ENCODE peak calls at places on chromosomes 16 and 17, in five cellular contexts. X, M, A, Z and J are unnamed samples.

GRCh38 chr17:63434951-63435571 is 11.0 kb downstream of the CYB561 start:
- DNase-seq in M (peak), X (peak), A (no peak), Z (no peak), J (no peak)

GRCh38 chr16:10979717-10980601 is 35.6 kb downstream of the CLEC16A start:
- DNase-seq in X (no peak), A (no peak), Z (no peak), M (no peak), J (peak)

GRCh38 chr17:41486809-41487530 is 2.7 kb downstream of the KRT36 start:
- DNase-seq in X (peak), A (peak), M (peak), Z (no peak), J (peak)

GRCh38 chr17:47733414-47734288 is 615 bp downstream of the TBX21 start:
- DNase-seq in X (no peak), M (peak), Z (no peak), A (no peak), J (no peak)

GRCh38 chr17:41520821-41521521 is 2.3 kb upstream of the KRT15 start:
- DNase-seq in A (peak), X (no peak), Z (no peak), M (peak), J (no peak)

GRCh38 chr16:66459878-66460277 is 32.8 kb downstream of the BEAN1 start:
- DNase-seq in A (no peak), Z (no peak), X (no peak), M (no peak), J (no peak)

GRCh38 chr17:64938925-64939474 is 19.7 kb upstream of the LRRC37A3 start:
- DNase-seq in X (peak), M (peak), A (peak), Z (no peak), J (peak)

GRCh38 chr17:10398352-10398751 is 23.4 kb downstream of the MYH8 start:
- DNase-seq in M (no peak), A (no peak), Z (no peak), X (no peak), J (no peak)

GRCh38 chr17:37488009-37488604 is 1.6 kb upstream of the DUSP14 start:
- DNase-seq in Z (no peak), M (peak), X (peak), A (peak), J (peak)

GRCh38 chr16:58049697-58050185 is 24.2 kb downstream of the MMP15 start:
- DNase-seq in M (no peak), A (no peak), Z (no peak), X (no peak), J (no peak)

GRCh38 chr16:11078812-11079459 is 134.6 kb downstream of the CLEC16A start:
- DNase-seq in Z (no peak), A (no peak), M (peak), X (no peak), J (no peak)

GRCh38 chr17:68910789-68911431 is 44.3 kb downstream of the ABCA8 start:
- DNase-seq in M (no peak), X (no peak), A (no peak), Z (no peak), J (no peak)

GRCh38 chr16:82967424-82967823 is 340.7 kb downstream of the CDH13 start:
- DNase-seq in Z (no peak), X (no peak), A (no peak), M (no peak), J (no peak)

GRCh38 chr17:33927732-33928133 is 327.4 kb upstream of the CCL2 start:
- DNase-seq in A (peak), Z (no peak), M (peak), X (no peak), J (no peak)

GRCh38 chr17:31915456-31916100 is 14.1 kb upstream of the UTP6 start:
- DNase-seq in X (no peak), M (no peak), Z (no peak), A (no peak), J (no peak)

GRCh38 chr17:43536236-43537088 is 9.7 kb downstream of the ETV4 start:
- DNase-seq in M (no peak), X (no peak), Z (no peak), A (peak), J (no peak)

GRCh38 chr17:50055426-50056216 is at the start of gene ITGA3:
- DNase-seq in A (peak), M (peak), Z (no peak), X (peak), J (no peak)

GRCh38 chr17:64278614-64279013 is 15.6 kb upstream of the TEX2 start:
- DNase-seq in A (no peak), X (peak), Z (no peak), M (no peak), J (no peak)

GRCh38 chr16:56355221-56355620 is 70.1 kb downstream of the AMFR start:
- DNase-seq in X (no peak), M (peak), A (no peak), Z (no peak), J (no peak)

GRCh38 chr17:78257810-78258322 is 26.4 kb downstream of the TMEM235 start:
- DNase-seq in A (peak), M (peak), Z (no peak), X (no peak), J (no peak)

GRCh38 chr16:3546990-3547682 is 30.1 kb downstream of the NLRC3 start:
- DNase-seq in A (no peak), Z (no peak), M (no peak), X (no peak), J (no peak)

GRCh38 chr16:73268311-73268997 is 220.5 kb upstream of the ZFHX3 start:
- DNase-seq in M (peak), A (no peak), Z (no peak), X (peak), J (peak)

GRCh38 chr17:68600123-68600880 is 865 bp downstream of the FAM20A start:
- DNase-seq in X (peak), M (peak), Z (no peak), A (no peak), J (peak)

GRCh38 chr17:27846042-27846655 is 45.8 kb upstream of the NOS2 start:
- DNase-seq in M (no peak), Z (no peak), A (no peak), X (no peak), J (no peak)

GRCh38 chr16:25747160-25747758 is 55.5 kb downstream of the HS3ST4 start:
- DNase-seq in M (no peak), A (peak), Z (no peak), X (no peak), J (no peak)

GRCh38 chr16:64586756-64587155 is 535.1 kb downstream of the CDH11 start:
- DNase-seq in M (no peak), A (no peak), Z (no peak), X (no peak), J (no peak)

GRCh38 chr17:59695943-59696681 is 11.1 kb downstream of the PTRH2 start:
- DNase-seq in X (peak), A (no peak), M (no peak), Z (no peak), J (no peak)

GRCh38 chr16:84205976-84206691 is 15.2 kb downstream of the ADAD2 start:
- DNase-seq in A (no peak), M (no peak), X (no peak), Z (no peak), J (no peak)
- TF ChIP-seq REST in A (no peak), M (no peak), X (no peak), Z (no peak), J (no peak)

GRCh38 chr17:2138318-2138717 is 83.4 kb downstream of the HIC1 start:
- DNase-seq in A (peak), Z (peak), X (no peak), M (peak), J (no peak)
- TF ChIP-seq USF2 in A (no peak), Z (no peak), X (no peak), M (no peak), J (no peak)

GRCh38 chr16:79770244-79771064 is 169.9 kb upstream of the MAF start:
- DNase-seq in M (peak), X (peak), A (peak), Z (peak), J (peak)

GRCh38 chr16:79772028-79772427 is 171.5 kb upstream of the MAF start:
- DNase-seq in M (no peak), A (no peak), Z (no peak), X (no peak), J (no peak)

GRCh38 chr16:79777679-79778078 is 177.1 kb upstream of the MAF start:
- DNase-seq in M (no peak), X (no peak), A (no peak), Z (no peak), J (no peak)

GRCh38 chr16:79776243-79776884 is 175.8 kb upstream of the MAF start:
- DNase-seq in X (no peak), M (no peak), A (peak), Z (no peak), J (no peak)
- TF ChIP-seq REST in X (no peak), M (no peak), A (no peak), Z (no peak), J (no peak)

GRCh38 chr16:87210949-87211348 is 106.2 kb downstream of the C16orf95 start:
- DNase-seq in A (no peak), M (no peak), Z (no peak), X (peak), J (no peak)

GRCh38 chr16:87206646-87207451 is 110.3 kb downstream of the C16orf95 start:
- DNase-seq in Z (no peak), X (peak), A (no peak), M (no peak), J (no peak)

GRCh38 chr16:87209808-87210512 is 107.2 kb downstream of the C16orf95 start:
- DNase-seq in X (no peak), M (no peak), Z (no peak), A (no peak), J (no peak)

GRCh38 chr16:87207509-87207908 is 109.7 kb downstream of the C16orf95 start:
- DNase-seq in X (peak), Z (no peak), M (no peak), A (no peak), J (no peak)

DNA sequence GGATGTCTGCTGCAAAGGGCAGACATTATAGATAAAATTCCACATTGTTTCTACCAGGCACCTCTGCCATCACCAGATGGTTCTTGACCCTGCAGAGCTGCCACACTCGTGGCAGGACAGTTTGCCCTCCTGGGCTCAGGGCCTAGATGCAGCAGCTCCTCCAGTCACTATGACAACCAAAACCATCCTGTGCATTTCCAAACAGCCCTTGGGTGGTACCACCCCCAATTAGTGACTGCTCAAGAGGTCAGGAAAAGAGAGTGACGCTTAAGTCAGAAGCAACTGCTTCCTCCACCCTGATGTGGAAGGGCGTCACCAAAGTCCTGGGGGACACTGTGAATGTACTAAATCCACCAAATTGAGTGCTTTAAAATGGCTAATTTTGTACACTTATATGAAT is 109.2 kb downstream of the C16orf95 start:
- DNase-seq in Z (no peak), X (no peak), A (no peak), M (no peak), J (no peak)
- TF ChIP-seq USF2 in Z (no peak), X (no peak), A (no peak), M (no peak), J (no peak)

DNA sequence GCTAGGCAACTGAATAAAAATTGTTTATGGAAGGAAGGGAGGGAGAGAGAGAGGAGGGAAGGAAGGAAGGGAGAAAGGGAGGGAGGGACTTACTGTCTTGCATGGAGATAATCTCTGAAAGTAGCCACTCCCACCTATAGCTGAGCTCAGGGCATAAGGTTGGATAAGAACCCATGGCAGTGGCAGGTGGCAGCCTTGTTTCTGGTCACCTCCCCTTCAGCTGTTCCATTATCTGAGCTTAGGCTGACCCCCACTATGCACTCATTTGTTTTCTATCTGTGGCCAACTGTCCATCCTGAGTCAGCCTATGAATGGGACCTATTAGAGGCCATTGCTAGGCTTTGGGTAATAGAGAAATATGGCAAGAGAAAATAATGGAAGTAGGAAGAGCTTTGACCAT is 25.3 kb upstream of the MTMR4 start:
- DNase-seq in M (no peak), Z (no peak), A (no peak), X (no peak), J (no peak)
- TF ChIP-seq REST in M (no peak), Z (no peak), A (no peak), X (no peak), J (no peak)

GRCh38 chr17:30477758-30478115 is 529 bp downstream of the GOSR1 start:
- DNase-seq in X (peak), A (peak), M (no peak), Z (no peak), J (peak)

GRCh38 chr17:30477083-30477757 is at the start of gene GOSR1:
- DNase-seq in M (peak), Z (peak), A (peak), X (peak), J (peak)

GRCh38 chr17:30476726-30477082 is 504 bp upstream of the GOSR1 start:
- DNase-seq in Z (no peak), M (no peak), A (peak), X (no peak), J (peak)

GRCh38 chr17:30483159-30483558 is 6.0 kb downstream of the GOSR1 start:
- DNase-seq in M (no peak), A (no peak), Z (no peak), X (no peak), J (no peak)

DNA sequence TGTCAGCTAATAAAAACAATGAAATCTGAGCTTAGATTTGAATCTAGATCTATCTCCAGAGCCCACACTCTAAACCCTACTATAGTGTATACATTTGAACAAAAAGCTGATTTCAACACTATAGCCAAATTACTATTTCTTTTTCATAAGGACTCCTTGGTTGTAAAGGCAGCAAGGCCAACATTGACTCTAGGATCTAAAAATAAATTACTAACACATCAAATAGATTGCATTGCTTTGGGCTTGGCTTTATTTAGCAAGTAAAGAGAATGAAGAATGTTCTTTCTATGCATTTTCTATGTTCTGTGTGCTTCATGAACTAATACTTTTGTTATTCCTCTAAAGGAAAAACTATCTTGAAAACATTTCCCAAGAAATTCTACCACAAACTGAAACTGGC is 5.3 kb downstream of the GOSR1 start:
- DNase-seq in M (no peak), A (no peak), X (no peak), Z (no peak), J (no peak)
- TF ChIP-seq USF2 in M (no peak), A (no peak), X (no peak), Z (no peak), J (no peak)

DNA sequence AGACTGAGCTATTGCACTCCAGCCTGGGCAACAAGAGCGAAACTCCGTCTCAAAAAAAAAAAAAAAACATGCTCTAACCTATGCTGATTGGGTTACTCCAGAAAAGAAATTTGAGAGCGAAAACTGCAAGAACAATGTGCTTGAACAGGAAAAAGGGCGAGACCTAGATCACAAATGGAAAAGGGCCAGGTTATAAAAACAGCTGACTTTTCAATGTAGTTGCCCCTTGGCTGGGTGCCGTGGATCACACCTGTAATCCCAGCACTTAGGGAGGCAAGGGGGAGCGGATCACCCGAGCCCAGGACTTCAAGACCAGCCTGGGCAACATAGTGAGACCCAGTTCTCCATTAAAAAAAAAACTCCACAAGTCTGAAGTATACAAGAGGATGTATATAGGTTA is 48.8 kb downstream of the MRM3 start:
- DNase-seq in M (no peak), A (no peak), X (no peak), Z (no peak), J (no peak)
- TF ChIP-seq REST in M (no peak), A (no peak), X (no peak), Z (no peak), J (no peak)